ENCODE peak calls at places on chromosome 1, in five cellular contexts. One of them, this sample, is unnamed.

GRCh38 chr1:25766721-25767436 is 33.1 kb upstream of the SELENON start:
- DNase-seq in lower lobe of right lung: no peak
- DNase-seq in astrocyte: no peak
- DNase-seq in GM13976: no peak
- DNase-seq in Calu3: no peak
- DNase-seq in this sample: no peak

GRCh38 chr1:41739061-41739955 is 179.4 kb downstream of the HIVEP3 start:
- DNase-seq in astrocyte: no peak
- DNase-seq in lower lobe of right lung: peak
- DNase-seq in GM13976: peak
- DNase-seq in Calu3: no peak
- DNase-seq in this sample: peak

GRCh38 chr1:5597991-5598823 is 394.0 kb downstream of the NPHP4 start:
- DNase-seq in astrocyte: no peak
- DNase-seq in lower lobe of right lung: no peak
- DNase-seq in Calu3: no peak
- DNase-seq in GM13976: no peak
- DNase-seq in this sample: no peak

GRCh38 chr1:59432531-59433439 is 135.9 kb downstream of the FGGY start:
- DNase-seq in Calu3: no peak
- DNase-seq in lower lobe of right lung: no peak
- DNase-seq in GM13976: peak
- DNase-seq in astrocyte: no peak
- DNase-seq in this sample: peak

GRCh38 chr1:32539584-32540571 is 651 bp downstream of the ZBTB8A start:
- DNase-seq in Calu3: peak
- DNase-seq in astrocyte: peak
- DNase-seq in lower lobe of right lung: peak
- DNase-seq in GM13976: peak
- DNase-seq in this sample: no peak

GRCh38 chr1:113538225-113538624 is 147.9 kb downstream of the MAGI3 start:
- DNase-seq in astrocyte: peak
- DNase-seq in GM13976: no peak
- DNase-seq in lower lobe of right lung: no peak
- DNase-seq in Calu3: no peak
- DNase-seq in this sample: no peak

GRCh38 chr1:165635823-165636222 is 4.8 kb downstream of the MGST3 start:
- DNase-seq in GM13976: no peak
- DNase-seq in astrocyte: no peak
- DNase-seq in Calu3: no peak
- DNase-seq in lower lobe of right lung: no peak
- DNase-seq in this sample: no peak

GRCh38 chr1:100028765-100029164 is 59.0 kb downstream of the SLC35A3 start:
- DNase-seq in GM13976: no peak
- DNase-seq in Calu3: no peak
- DNase-seq in lower lobe of right lung: no peak
- DNase-seq in astrocyte: no peak
- DNase-seq in this sample: peak

GRCh38 chr1:194295690-194296089 is 1109.3 kb upstream of the B3GALT2 start:
- DNase-seq in Calu3: peak
- DNase-seq in GM13976: peak
- DNase-seq in lower lobe of right lung: no peak
- DNase-seq in astrocyte: peak
- DNase-seq in this sample: peak

GRCh38 chr1:147580200-147580557 is 38.9 kb downstream of the BCL9 start:
- DNase-seq in Calu3: no peak
- DNase-seq in lower lobe of right lung: no peak
- DNase-seq in astrocyte: peak
- DNase-seq in GM13976: no peak
- DNase-seq in this sample: no peak

GRCh38 chr1:207401578-207401977 is 52.5 kb upstream of the CR2 start:
- DNase-seq in GM13976: no peak
- DNase-seq in astrocyte: no peak
- DNase-seq in lower lobe of right lung: no peak
- DNase-seq in Calu3: no peak
- DNase-seq in this sample: no peak
- TF ChIP-seq CTCF in GM13976: no peak
- TF ChIP-seq CTCF in astrocyte: no peak
- TF ChIP-seq CTCF in lower lobe of right lung: no peak
- TF ChIP-seq CTCF in Calu3: no peak
- TF ChIP-seq CTCF in this sample: no peak

DNA sequence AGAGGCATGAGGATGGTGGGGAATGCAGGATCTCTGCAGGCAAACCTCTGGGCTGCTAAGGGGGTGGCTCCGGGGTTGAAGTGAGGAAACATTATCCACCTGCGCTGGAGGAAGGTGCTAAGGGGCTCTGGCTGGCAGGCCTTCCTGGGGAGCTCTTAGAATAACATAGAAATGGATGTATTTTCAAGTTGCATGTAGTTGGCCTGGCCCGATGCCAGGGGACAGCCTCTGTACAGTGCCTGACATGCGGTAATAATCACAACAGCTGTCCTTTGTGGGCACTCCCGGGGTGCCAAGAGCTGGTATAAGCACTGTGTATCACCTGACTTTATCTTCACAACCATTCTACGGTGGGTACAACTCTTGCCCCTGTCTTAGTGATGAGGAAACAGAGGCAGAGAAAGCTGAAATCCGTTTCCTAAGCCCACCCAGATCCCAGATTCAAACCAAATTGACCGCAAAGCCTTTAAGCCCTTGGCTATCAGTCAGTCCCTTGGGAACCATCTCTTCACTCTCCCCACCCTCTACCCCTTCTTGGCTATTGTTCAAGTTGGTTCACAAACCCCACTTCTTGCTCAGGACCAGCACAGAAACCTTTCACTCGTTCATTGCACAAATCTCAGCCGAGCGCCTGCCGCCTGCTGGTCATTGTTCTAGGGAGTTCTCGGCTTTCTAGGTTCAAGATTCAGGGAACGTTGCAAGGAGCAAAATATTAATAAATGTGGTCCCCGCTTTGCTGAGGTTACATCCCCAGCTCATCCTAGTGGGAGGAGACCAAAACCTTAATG is 30.9 kb downstream of the PADI4 start:
- DNase-seq in GM13976: no peak
- DNase-seq in Calu3: no peak
- DNase-seq in lower lobe of right lung: no peak
- DNase-seq in astrocyte: no peak
- DNase-seq in this sample: no peak
- TF ChIP-seq CTCF in GM13976: no peak
- TF ChIP-seq CTCF in Calu3: no peak
- TF ChIP-seq CTCF in lower lobe of right lung: no peak
- TF ChIP-seq CTCF in astrocyte: no peak
- TF ChIP-seq CTCF in this sample: no peak

GRCh38 chr1:93846929-93847810 is 31.8 kb downstream of the DNTTIP2 start:
- DNase-seq in Calu3: peak
- DNase-seq in astrocyte: peak
- DNase-seq in lower lobe of right lung: peak
- DNase-seq in GM13976: peak
- DNase-seq in this sample: peak

GRCh38 chr1:93845554-93846150 is 33.4 kb downstream of the DNTTIP2 start:
- DNase-seq in lower lobe of right lung: no peak
- DNase-seq in GM13976: peak
- DNase-seq in Calu3: peak
- DNase-seq in astrocyte: peak
- DNase-seq in this sample: peak

GRCh38 chr1:93844262-93845045 is 34.6 kb downstream of the DNTTIP2 start:
- DNase-seq in astrocyte: peak
- DNase-seq in Calu3: peak
- DNase-seq in GM13976: peak
- DNase-seq in lower lobe of right lung: no peak
- DNase-seq in this sample: peak

GRCh38 chr1:93847811-93848288 is 31.2 kb downstream of the DNTTIP2 start:
- DNase-seq in GM13976: peak
- DNase-seq in astrocyte: peak
- DNase-seq in Calu3: peak
- DNase-seq in lower lobe of right lung: peak
- DNase-seq in this sample: peak

DNA sequence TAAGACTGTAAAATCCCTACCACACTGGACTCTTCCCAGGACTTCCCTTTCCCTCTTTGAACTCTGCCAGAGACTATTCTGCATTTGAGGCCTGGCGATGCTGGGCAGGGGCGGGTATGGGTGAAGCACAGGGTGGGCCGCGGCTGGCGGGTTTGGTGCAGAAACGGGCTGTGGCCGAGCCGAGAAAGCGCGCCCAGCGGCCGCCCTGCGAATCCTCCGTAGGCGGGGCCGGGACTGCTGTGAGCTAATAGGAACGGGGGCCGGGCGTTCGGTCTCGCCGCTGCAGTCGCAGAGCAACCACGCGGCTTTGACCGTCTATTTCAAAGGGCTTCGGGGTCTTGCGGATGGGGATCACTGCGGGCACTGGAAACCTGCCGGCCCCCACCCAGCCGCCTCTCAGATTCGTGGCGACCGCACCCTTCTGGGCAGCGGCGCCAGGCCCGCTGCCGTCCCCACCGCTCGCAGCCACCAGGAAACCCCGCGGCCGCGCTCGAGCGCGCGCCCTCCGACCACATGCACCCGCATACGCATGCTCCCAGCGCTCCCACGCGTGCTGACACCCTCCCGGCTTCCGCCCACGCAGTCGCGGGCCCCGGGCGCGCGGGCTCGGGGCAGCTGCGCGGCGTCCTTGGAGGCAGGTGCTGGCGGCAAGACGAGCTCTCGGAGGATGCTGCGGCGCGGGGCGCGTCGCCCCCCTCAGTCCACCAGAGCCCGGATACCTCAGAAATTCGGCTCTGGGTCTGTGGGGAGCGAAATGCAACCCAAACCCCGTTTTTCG is 32.7 kb downstream of the DNTTIP2 start:
- DNase-seq in Calu3: peak
- DNase-seq in GM13976: peak
- DNase-seq in astrocyte: peak
- DNase-seq in lower lobe of right lung: peak
- DNase-seq in this sample: peak
- TF ChIP-seq CTCF in Calu3: no peak
- TF ChIP-seq CTCF in GM13976: no peak
- TF ChIP-seq CTCF in astrocyte: no peak
- TF ChIP-seq CTCF in lower lobe of right lung: peak
- TF ChIP-seq CTCF in this sample: no peak

GRCh38 chr1:160827418-160827817 is 31.4 kb downstream of the LY9 start:
- DNase-seq in GM13976: no peak
- DNase-seq in astrocyte: no peak
- DNase-seq in lower lobe of right lung: peak
- DNase-seq in Calu3: no peak
- DNase-seq in this sample: no peak

GRCh38 chr1:160826546-160826945 is 30.6 kb downstream of the LY9 start:
- DNase-seq in astrocyte: peak
- DNase-seq in lower lobe of right lung: no peak
- DNase-seq in Calu3: peak
- DNase-seq in GM13976: no peak
- DNase-seq in this sample: no peak

GRCh38 chr1:160818207-160818935 is 22.4 kb downstream of the LY9 start:
- DNase-seq in astrocyte: no peak
- DNase-seq in GM13976: no peak
- DNase-seq in Calu3: no peak
- DNase-seq in lower lobe of right lung: no peak
- DNase-seq in this sample: no peak

GRCh38 chr1:160819186-160819585 is 23.2 kb downstream of the LY9 start:
- DNase-seq in lower lobe of right lung: no peak
- DNase-seq in astrocyte: no peak
- DNase-seq in GM13976: no peak
- DNase-seq in Calu3: no peak
- DNase-seq in this sample: no peak

DNA sequence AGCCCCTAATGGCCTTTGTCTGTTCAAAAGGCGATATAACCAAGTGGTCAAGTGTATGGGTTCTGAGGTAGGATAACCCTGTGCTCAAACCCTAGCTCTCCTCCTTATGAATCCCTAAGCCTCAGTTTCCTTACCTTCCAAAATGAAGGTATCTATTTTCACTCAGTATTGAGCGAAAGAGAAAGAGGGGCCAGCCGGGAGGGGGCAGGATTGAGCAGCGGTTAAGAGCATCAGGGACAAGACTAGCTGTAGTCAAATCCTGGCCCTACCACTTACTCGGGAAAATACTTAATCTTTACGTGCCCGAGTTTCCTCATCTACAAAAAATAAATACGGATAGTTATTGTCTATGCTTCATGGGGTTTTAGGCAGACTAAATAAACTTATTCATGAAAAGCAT is 25.7 kb downstream of the LY9 start:
- DNase-seq in GM13976: no peak
- DNase-seq in Calu3: no peak
- DNase-seq in astrocyte: no peak
- DNase-seq in lower lobe of right lung: no peak
- DNase-seq in this sample: peak
- TF ChIP-seq CTCF in GM13976: no peak
- TF ChIP-seq CTCF in Calu3: no peak
- TF ChIP-seq CTCF in astrocyte: no peak
- TF ChIP-seq CTCF in lower lobe of right lung: no peak
- TF ChIP-seq CTCF in this sample: no peak

GRCh38 chr1:186325239-186325638 is 49.8 kb downstream of the TPR start:
- DNase-seq in astrocyte: no peak
- DNase-seq in Calu3: no peak
- DNase-seq in GM13976: no peak
- DNase-seq in lower lobe of right lung: no peak
- DNase-seq in this sample: no peak
- TF ChIP-seq CTCF in astrocyte: peak
- TF ChIP-seq CTCF in Calu3: no peak
- TF ChIP-seq CTCF in GM13976: peak
- TF ChIP-seq CTCF in lower lobe of right lung: no peak
- TF ChIP-seq CTCF in this sample: peak

DNA sequence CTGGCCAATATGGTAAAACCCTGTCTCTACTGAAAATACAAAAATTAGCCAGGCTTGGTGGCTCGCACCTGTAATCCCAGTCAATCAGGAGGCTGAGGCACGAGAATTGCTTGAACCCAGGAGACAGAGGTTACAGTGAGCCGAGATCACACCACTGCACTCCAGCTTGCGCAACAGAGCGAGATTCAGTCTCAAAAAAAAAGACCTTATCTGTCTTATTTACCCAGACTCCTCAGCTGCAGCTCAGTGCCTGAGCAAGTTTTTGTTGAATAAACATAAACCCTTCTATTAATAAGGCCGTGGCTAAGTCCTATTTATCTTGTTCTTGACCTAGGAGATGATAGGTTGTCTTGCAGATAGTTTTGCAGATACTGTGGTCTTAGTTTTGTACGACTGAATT is 136.4 kb upstream of the TMEM51 start:
- DNase-seq in lower lobe of right lung: no peak
- DNase-seq in astrocyte: no peak
- DNase-seq in Calu3: no peak
- DNase-seq in GM13976: no peak
- DNase-seq in this sample: no peak
- TF ChIP-seq CTCF in lower lobe of right lung: no peak
- TF ChIP-seq CTCF in astrocyte: no peak
- TF ChIP-seq CTCF in Calu3: no peak
- TF ChIP-seq CTCF in GM13976: no peak
- TF ChIP-seq CTCF in this sample: no peak